ENCODE peak calls at places on chromosomes 3 and 15, in ten cellular contexts. Q is fibroblast of the aortic adventitia; F is Ammon's horn; U is pulmonary artery endothelial cell; Y is CD8-positive, alpha-beta T cell; B is Caki2; K is activated T-helper 1 cell treated with anti-CD3 and anti-CD28 coated beads, Interleukin-12 subunit alpha, Interleukin-12 subunit beta, Interleukin-2, Interleukin-4 antibody, amounts not matched to agents 30 ng/mL and 10 ng/mL and 1 ng/mL, durations not matched to agents 14 hours and 24 hours and 36 hours; J is GM13976; R is T1000; E is endothelial cell. I is an unnamed sample.

GRCh38 chr3:157443873-157444770 is 7.5 kb downstream of the PTX3 start:
- DNase-seq in Q (peak), F (no peak), U (no peak), Y (no peak), B (no peak), K (no peak), J (no peak), R (no peak), E (no peak), I (no peak)

GRCh38 chr3:39260318-39260717 is 19.5 kb downstream of the CX3CR1 start:
- DNase-seq in Q (no peak), F (no peak), U (no peak), Y (no peak), B (no peak), K (no peak), J (no peak), R (no peak), E (no peak), I (no peak)

GRCh38 chr3:186361612-186362408 is at the start of gene DGKG:
- DNase-seq in Q (no peak), F (peak), U (no peak), Y (no peak), B (peak), K (no peak), J (peak), R (peak), E (peak), I (peak)

GRCh38 chr3:37028329-37028728 is 35.0 kb downstream of the MLH1 start:
- DNase-seq in Q (no peak), F (peak), U (no peak), Y (no peak), B (no peak), K (no peak), J (no peak), R (no peak), E (no peak), I (no peak)

GRCh38 chr3:132119531-132119930 is 84.7 kb upstream of the CPNE4 start:
- DNase-seq in Q (no peak), F (no peak), U (no peak), Y (no peak), B (no peak), K (no peak), J (no peak), R (no peak), E (no peak), I (no peak)

GRCh38 chr3:151003024-151003771 is 30.7 kb upstream of the CLRN1 start:
- DNase-seq in Q (peak), F (no peak), U (no peak), Y (no peak), B (peak), K (no peak), J (no peak), R (no peak), E (no peak), I (peak)

GRCh38 chr3:61669676-61670299 is 108.4 kb downstream of the PTPRG start:
- DNase-seq in Q (no peak), F (no peak), U (no peak), Y (no peak), B (peak), K (no peak), J (no peak), R (no peak), E (no peak), I (peak)

GRCh38 chr15:73321496-73322344 is 47.0 kb downstream of the HCN4 start:
- DNase-seq in Q (no peak), F (no peak), U (no peak), Y (no peak), B (no peak), K (no peak), J (no peak), R (no peak), E (no peak), I (no peak)

GRCh38 chr3:46059432-46059831 is 32.1 kb upstream of the XCR1 start:
- DNase-seq in Q (no peak), F (peak), U (no peak), Y (no peak), B (no peak), K (no peak), J (no peak), R (no peak), E (no peak), I (no peak)

GRCh38 chr15:52491460-52491859 is 37.2 kb downstream of the MYO5A start:
- DNase-seq in Q (no peak), F (no peak), U (peak), Y (no peak), B (no peak), K (no peak), J (no peak), R (no peak), E (no peak), I (no peak)

GRCh38 chr15:76345880-76346665 is 9.5 kb downstream of the ISL2 start:
- DNase-seq in Q (no peak), F (no peak), U (no peak), Y (no peak), B (no peak), K (no peak), J (peak), R (no peak), E (no peak), I (no peak)

GRCh38 chr15:38398134-38398533 is 55.8 kb upstream of the FAM98B start:
- DNase-seq in Q (peak), F (no peak), U (peak), Y (no peak), B (peak), K (no peak), J (no peak), R (peak), E (no peak), I (peak)

GRCh38 chr15:74391604-74392401 is 24.4 kb upstream of the CYP11A1 start:
- DNase-seq in Q (no peak), F (no peak), U (no peak), Y (no peak), B (no peak), K (no peak), J (no peak), R (no peak), E (no peak), I (no peak)

GRCh38 chr15:66293419-66294156 is at the start of gene DIS3L:
- DNase-seq in Q (peak), F (peak), U (no peak), Y (peak), B (peak), K (peak), J (peak), R (peak), E (peak), I (no peak)

GRCh38 chr3:177478170-177478859 is 281.0 kb upstream of the TBL1XR1 start:
- DNase-seq in Q (peak), F (no peak), U (no peak), Y (no peak), B (peak), K (no peak), J (no peak), R (peak), E (no peak), I (peak)

GRCh38 chr3:134426660-134427181 is 52.5 kb upstream of the AMOTL2 start:
- DNase-seq in Q (peak), F (no peak), U (no peak), Y (no peak), B (no peak), K (no peak), J (no peak), R (peak), E (no peak), I (peak)

GRCh38 chr15:98952381-98952803 is 55.2 kb downstream of the PGPEP1L start:
- DNase-seq in Q (no peak), F (no peak), U (no peak), Y (no peak), B (no peak), K (no peak), J (peak), R (no peak), E (no peak), I (peak)

GRCh38 chr15:39462691-39463090 is 118.2 kb upstream of the THBS1 start:
- DNase-seq in Q (peak), F (no peak), U (peak), Y (no peak), B (no peak), K (no peak), J (no peak), R (no peak), E (no peak), I (no peak)

GRCh38 chr3:170278632-170279031 is 56.4 kb downstream of the PRKCI start:
- DNase-seq in Q (no peak), F (no peak), U (no peak), Y (no peak), B (peak), K (no peak), J (no peak), R (no peak), E (no peak), I (no peak)

GRCh38 chr3:184332370-184333090 is 4.9 kb upstream of the FAM131A start:
- DNase-seq in Q (peak), F (no peak), U (peak), Y (no peak), B (no peak), K (no peak), J (no peak), R (peak), E (peak), I (peak)

GRCh38 chr3:37601832-37602231 is 259.8 kb upstream of the CTDSPL start:
- DNase-seq in Q (no peak), F (no peak), U (no peak), Y (no peak), B (no peak), K (no peak), J (no peak), R (no peak), E (no peak), I (peak)

GRCh38 chr3:156674911-156675743 is 737 bp downstream of the TIPARP start:
- DNase-seq in Q (peak), F (peak), U (no peak), Y (peak), B (peak), K (peak), J (peak), R (no peak), E (peak), I (peak)

GRCh38 chr3:152151216-152151874 is 117.4 kb upstream of the MBNL1 start:
- DNase-seq in Q (peak), F (peak), U (no peak), Y (no peak), B (no peak), K (no peak), J (no peak), R (no peak), E (no peak), I (no peak)

GRCh38 chr15:50247819-50248650 is 17.5 kb downstream of the HDC start:
- DNase-seq in Q (no peak), F (peak), U (no peak), Y (peak), B (no peak), K (peak), J (peak), R (no peak), E (no peak), I (peak)

GRCh38 chr15:68691667-68692066 is 112.9 kb downstream of the CORO2B start:
- DNase-seq in Q (no peak), F (no peak), U (no peak), Y (no peak), B (no peak), K (no peak), J (no peak), R (no peak), E (no peak), I (no peak)

GRCh38 chr3:197583371-197583770 is 27.6 kb upstream of the BDH1 start:
- DNase-seq in Q (no peak), F (no peak), U (no peak), Y (no peak), B (no peak), K (no peak), J (no peak), R (no peak), E (no peak), I (no peak)

GRCh38 chr3:187049462-187050101 is 89.7 kb downstream of the RPL39L start:
- DNase-seq in Q (no peak), F (no peak), U (no peak), Y (no peak), B (no peak), K (no peak), J (no peak), R (no peak), E (no peak), I (no peak)

GRCh38 chr3:65595222-65595996 is 443.3 kb downstream of the MAGI1 start:
- DNase-seq in Q (no peak), F (peak), U (no peak), Y (no peak), B (no peak), K (no peak), J (no peak), R (no peak), E (no peak), I (no peak)

GRCh38 chr3:10010546-10011465 is 15.4 kb upstream of the FANCD2 start:
- DNase-seq in Q (peak), F (peak), U (peak), Y (peak), B (peak), K (peak), J (peak), R (peak), E (peak), I (peak)

GRCh38 chr3:59659755-59660154 is 609.9 kb upstream of the CFAP20DC start:
- DNase-seq in Q (no peak), F (no peak), U (no peak), Y (no peak), B (no peak), K (no peak), J (no peak), R (no peak), E (no peak), I (no peak)

GRCh38 chr3:123818921-123819429 is 65.2 kb downstream of the MYLK start:
- DNase-seq in Q (peak), F (no peak), U (no peak), Y (no peak), B (peak), K (no peak), J (no peak), R (peak), E (no peak), I (peak)

GRCh38 chr15:48413304-48413703 is 82.1 kb downstream of the DUT start:
- DNase-seq in Q (peak), F (no peak), U (no peak), Y (no peak), B (no peak), K (no peak), J (no peak), R (no peak), E (no peak), I (peak)